ENCODE peak calls at places on chromosomes 12 and 14, in five cellular contexts. F is fibroblast of lung, Q is A549, D is PC-3, K is HCT116. W is an unnamed sample.

GRCh38 chr12:58034311-58034710 is 92.9 kb downstream of the ATP23 start:
- DNase-seq in F (peak), Q (no peak), D (peak), K (no peak), W (no peak)

GRCh38 chr12:132723764-132724140 is 13.1 kb downstream of the PGAM5 start:
- DNase-seq in F (peak), Q (no peak), D (no peak), K (no peak), W (no peak)

GRCh38 chr12:99549651-99550050 is 97.9 kb upstream of the GARIN6 start:
- DNase-seq in F (no peak), Q (no peak), D (no peak), K (no peak), W (no peak)

GRCh38 chr12:22477166-22477893 is 67.0 kb downstream of the C2CD5 start:
- DNase-seq in F (peak), Q (no peak), D (no peak), K (no peak), W (no peak)

GRCh38 chr14:31307618-31308017 is 100.0 kb upstream of the HECTD1 start:
- DNase-seq in F (no peak), Q (no peak), D (no peak), K (no peak), W (no peak)

GRCh38 chr12:98085360-98085759 is 430.0 kb upstream of the TMPO start:
- DNase-seq in F (peak), Q (no peak), D (no peak), K (no peak), W (peak)

GRCh38 chr12:122081108-122081696 is 2.6 kb downstream of the MLXIP start:
- DNase-seq in F (peak), Q (no peak), D (peak), K (no peak), W (peak)

GRCh38 chr14:65164825-65165135 is 62.5 kb upstream of the MAX start:
- DNase-seq in F (no peak), Q (no peak), D (no peak), K (no peak), W (no peak)

GRCh38 chr14:59398841-59399240 is 66.3 kb downstream of the GPR135 start:
- DNase-seq in F (no peak), Q (no peak), D (no peak), K (no peak), W (no peak)

GRCh38 chr12:51484119-51484518 is 59.5 kb downstream of the SLC4A8 start:
- DNase-seq in F (no peak), Q (no peak), D (no peak), K (no peak), W (no peak)

GRCh38 chr12:22709292-22709691 is 84.3 kb downstream of the ETNK1 start:
- DNase-seq in F (no peak), Q (peak), D (peak), K (peak), W (peak)

GRCh38 chr14:106694638-106695393 is 1168.4 kb downstream of the TMEM121 start:
- DNase-seq in F (no peak), Q (no peak), D (no peak), K (no peak), W (peak)

GRCh38 chr12:104792570-104792969 is 165.5 kb downstream of the SLC41A2 start:
- DNase-seq in F (peak), Q (peak), D (peak), K (peak), W (no peak)

GRCh38 chr12:53942467-53942997 is 3.9 kb downstream of the HOXC13 start:
- DNase-seq in F (no peak), Q (no peak), D (no peak), K (no peak), W (no peak)

GRCh38 chr12:45286621-45287020 is 70.7 kb downstream of the ANO6 start:
- DNase-seq in F (no peak), Q (no peak), D (no peak), K (no peak), W (no peak)

GRCh38 chr12:93759512-93760081 is 82.4 kb downstream of the CRADD start:
- DNase-seq in F (no peak), Q (no peak), D (no peak), K (no peak), W (no peak)

GRCh38 chr14:54555651-54556050 is 11.3 kb upstream of the SAMD4A start:
- DNase-seq in F (no peak), Q (peak), D (peak), K (no peak), W (no peak)

GRCh38 chr14:51614707-51615106 is 37.0 kb upstream of the FRMD6 start:
- DNase-seq in F (peak), Q (no peak), D (no peak), K (no peak), W (peak)

GRCh38 chr12:52646613-52647012 is 5.4 kb downstream of the KRT2 start:
- DNase-seq in F (no peak), Q (no peak), D (no peak), K (no peak), W (no peak)

GRCh38 chr12:14431990-14432389 is 66.5 kb downstream of the ATF7IP start:
- DNase-seq in F (no peak), Q (no peak), D (no peak), K (no peak), W (no peak)

GRCh38 chr12:14416658-14417057 is 51.2 kb downstream of the ATF7IP start:
- DNase-seq in F (peak), Q (no peak), D (peak), K (no peak), W (peak)

GRCh38 chr12:2295941-2296461 is 243.2 kb downstream of the CACNA1C start:
- DNase-seq in F (peak), Q (no peak), D (no peak), K (no peak), W (no peak)

GRCh38 chr14:67928375-67928774 is 108.8 kb downstream of the RAD51B start:
- DNase-seq in F (no peak), Q (no peak), D (no peak), K (no peak), W (no peak)

GRCh38 chr12:101305226-101305779 is 25.4 kb downstream of the UTP20 start:
- DNase-seq in F (no peak), Q (no peak), D (no peak), K (no peak), W (no peak)

GRCh38 chr12:30146561-30146960 is 362.8 kb upstream of the TMTC1 start:
- DNase-seq in F (no peak), Q (no peak), D (no peak), K (no peak), W (no peak)

GRCh38 chr12:123113038-123113437 is 37.9 kb downstream of the PITPNM2 start:
- DNase-seq in F (no peak), Q (no peak), D (no peak), K (no peak), W (no peak)

GRCh38 chr14:57317248-57317833 is 48.6 kb downstream of the AP5M1 start:
- DNase-seq in F (peak), Q (peak), D (peak), K (peak), W (peak)

GRCh38 chr12:70571029-70571428 is 66.2 kb downstream of the PTPRB start:
- DNase-seq in F (no peak), Q (no peak), D (no peak), K (no peak), W (no peak)

GRCh38 chr12:116123511-116124258 is 153.8 kb downstream of the MED13L start:
- DNase-seq in F (peak), Q (no peak), D (peak), K (no peak), W (no peak)

GRCh38 chr12:103864710-103865109 is 23.7 kb upstream of the NT5DC3 start:
- DNase-seq in F (no peak), Q (no peak), D (no peak), K (no peak), W (no peak)

GRCh38 chr12:120965125-120965524 is 13.2 kb upstream of the HNF1A start:
- DNase-seq in F (no peak), Q (no peak), D (no peak), K (no peak), W (no peak)

GRCh38 chr14:35378638-35379568 is 25.6 kb downstream of the NFKBIA start:
- DNase-seq in F (peak), Q (no peak), D (no peak), K (no peak), W (no peak)

GRCh38 chr14:77040309-77040994 is 11.9 kb upstream of the IRF2BPL start:
- DNase-seq in F (peak), Q (peak), D (peak), K (peak), W (peak)

GRCh38 chr12:6828671-6829531 is 694 bp downstream of the P3H3 start:
- DNase-seq in F (peak), Q (no peak), D (no peak), K (no peak), W (no peak)

GRCh38 chr14:85764809-85765208 is 234.9 kb downstream of the FLRT2 start:
- DNase-seq in F (peak), Q (no peak), D (peak), K (no peak), W (no peak)

GRCh38 chr14:105914738-105915385 is 388.5 kb downstream of the TMEM121 start:
- DNase-seq in F (no peak), Q (no peak), D (no peak), K (no peak), W (no peak)

GRCh38 chr12:2693204-2693860 is 101.4 kb upstream of the FKBP4 start:
- DNase-seq in F (no peak), Q (no peak), D (no peak), K (peak), W (no peak)

GRCh38 chr12:49599961-49600360 is 5.5 kb downstream of the FAM186B start:
- DNase-seq in F (no peak), Q (no peak), D (no peak), K (no peak), W (no peak)

GRCh38 chr14:73829526-73830431 is 21.9 kb upstream of the PTGR2 start:
- DNase-seq in F (peak), Q (no peak), D (peak), K (no peak), W (no peak)

GRCh38 chr12:28162697-28163096 is 27.6 kb upstream of the CCDC91 start:
- DNase-seq in F (no peak), Q (no peak), D (no peak), K (no peak), W (no peak)

DNA sequence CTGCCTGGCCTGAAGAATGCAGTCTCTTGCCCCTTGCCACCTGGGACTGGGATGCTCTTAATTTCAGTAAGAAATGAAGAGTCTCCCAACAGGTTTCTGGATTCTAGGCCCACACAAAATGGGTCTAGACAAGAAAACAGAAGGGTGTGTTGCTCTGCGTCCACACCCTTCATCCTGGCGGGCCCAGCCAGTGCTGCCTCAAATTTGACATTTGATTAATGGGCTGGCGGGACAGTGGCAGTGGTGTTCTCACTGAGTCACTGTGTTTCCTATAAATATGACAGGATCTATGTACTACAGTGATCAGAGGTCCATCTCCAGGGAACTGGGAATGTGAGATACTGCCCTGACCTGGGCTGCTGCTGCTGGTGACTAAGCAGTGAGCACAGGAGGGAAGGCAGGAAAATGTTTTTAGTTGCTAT is 6.5 kb downstream of the TMEM253 start:
- DNase-seq in F (peak), Q (no peak), D (peak), K (peak), W (no peak)
- H3K4me2 ChIP-seq in F (no peak), Q (peak), D (no peak), K (peak), W (no peak)

DNA sequence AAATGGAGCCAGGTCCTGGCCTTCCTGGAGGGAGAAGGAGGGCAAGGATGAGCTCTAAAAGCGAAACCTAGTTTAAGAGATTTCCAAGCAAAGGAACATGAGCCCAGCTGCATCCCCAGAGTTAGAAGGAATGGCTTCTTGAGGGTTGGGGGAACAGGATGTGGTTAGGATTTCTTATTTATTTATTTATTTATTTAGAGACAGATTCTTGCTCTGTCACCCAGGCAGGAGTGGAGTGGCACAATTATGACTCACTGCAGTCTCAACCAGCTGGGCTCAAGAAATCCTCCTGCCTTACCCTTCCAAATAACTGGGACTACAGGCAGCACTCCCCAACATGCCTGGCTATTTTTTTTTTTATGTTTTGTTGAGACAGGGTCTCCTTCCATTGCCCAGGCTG is 25.3 kb upstream of the TMEM106C start:
- DNase-seq in F (peak), Q (no peak), D (peak), K (no peak), W (no peak)
- H3K4me2 ChIP-seq in F (peak), Q (no peak), D (peak), K (no peak), W (no peak)

GRCh38 chr14:91817566-91818325 is 49.6 kb downstream of the TC2N start:
- DNase-seq in F (no peak), Q (no peak), D (no peak), K (no peak), W (no peak)

GRCh38 chr14:91810699-91811098 is 56.6 kb downstream of the TC2N start:
- DNase-seq in F (no peak), Q (no peak), D (no peak), K (no peak), W (no peak)

DNA sequence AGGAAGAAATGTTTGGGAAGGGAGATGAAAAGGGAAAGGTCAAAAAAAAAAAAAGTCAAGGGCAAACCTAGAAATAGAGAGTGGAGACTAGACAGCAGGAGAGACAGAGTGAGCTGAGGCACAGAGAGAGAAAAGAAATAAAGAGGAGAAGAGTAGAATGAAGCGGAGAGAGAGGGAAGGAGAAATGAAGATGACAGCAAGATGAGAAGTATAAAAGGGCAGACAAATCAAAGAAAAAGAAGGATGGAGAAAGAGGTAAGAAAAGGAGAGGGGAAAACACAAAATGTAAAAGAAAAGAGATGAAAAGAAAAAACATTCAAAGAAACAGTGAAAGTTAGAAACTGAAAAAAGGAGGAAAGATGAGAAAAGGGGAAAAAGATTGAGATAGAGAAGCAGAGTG is 53.0 kb downstream of the TC2N start:
- DNase-seq in F (no peak), Q (no peak), D (no peak), K (no peak), W (no peak)
- H3K4me2 ChIP-seq in F (no peak), Q (no peak), D (no peak), K (no peak), W (no peak)

DNA sequence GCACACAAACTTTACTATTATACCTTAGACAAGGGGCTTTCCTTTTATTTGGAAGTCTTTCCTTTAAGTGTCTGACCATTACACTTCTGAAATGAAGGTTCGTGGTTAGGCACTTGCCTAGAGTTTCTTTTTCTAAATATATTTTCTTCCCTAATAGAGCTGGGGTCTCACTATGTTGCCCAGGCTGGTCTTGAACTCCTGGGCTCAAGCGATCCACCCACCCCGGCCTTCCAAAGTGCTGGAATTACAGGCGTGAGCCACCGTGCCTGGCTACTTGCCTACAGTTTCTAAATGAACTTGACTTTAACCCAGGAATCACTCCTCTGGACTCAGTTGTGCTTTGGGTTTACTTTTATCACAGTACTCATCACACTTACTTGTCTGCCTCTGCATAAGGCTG is 57.6 kb downstream of the PEBP1 start:
- DNase-seq in F (no peak), Q (no peak), D (no peak), K (no peak), W (no peak)
- H3K4me2 ChIP-seq in F (no peak), Q (no peak), D (no peak), K (no peak), W (no peak)

GRCh38 chr12:106673151-106673550 is 90.3 kb downstream of the RFX4 start:
- DNase-seq in F (no peak), Q (no peak), D (no peak), K (no peak), W (no peak)
- H3K4me2 ChIP-seq in F (no peak), Q (no peak), D (no peak), K (no peak), W (no peak)

GRCh38 chr12:106814649-106815048 is 40.2 kb downstream of the RIC8B start:
- DNase-seq in F (peak), Q (no peak), D (no peak), K (no peak), W (no peak)
- H3K4me2 ChIP-seq in F (no peak), Q (no peak), D (no peak), K (no peak), W (no peak)

DNA sequence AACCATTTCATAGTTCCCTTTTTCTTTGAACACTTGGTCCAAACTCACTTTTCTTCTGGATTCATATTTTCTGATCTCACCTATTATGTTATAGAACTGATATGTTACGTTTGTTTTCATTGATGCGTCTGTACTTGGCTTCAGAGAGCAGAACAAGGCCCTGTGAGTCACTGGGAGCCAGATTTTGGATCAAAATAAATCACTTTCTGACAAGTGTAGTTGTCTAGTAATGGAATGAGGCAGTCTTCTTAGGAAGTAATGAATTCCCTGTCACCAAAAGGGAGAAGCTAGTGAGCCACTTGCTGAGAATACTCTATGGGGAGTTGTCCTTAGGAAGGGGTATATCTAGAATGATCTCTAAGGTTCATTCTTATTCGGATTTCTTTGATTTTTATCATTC is 10.2 kb downstream of the BICD1 start:
- DNase-seq in F (peak), Q (no peak), D (peak), K (no peak), W (no peak)
- H3K4me2 ChIP-seq in F (peak), Q (peak), D (peak), K (peak), W (no peak)

DNA sequence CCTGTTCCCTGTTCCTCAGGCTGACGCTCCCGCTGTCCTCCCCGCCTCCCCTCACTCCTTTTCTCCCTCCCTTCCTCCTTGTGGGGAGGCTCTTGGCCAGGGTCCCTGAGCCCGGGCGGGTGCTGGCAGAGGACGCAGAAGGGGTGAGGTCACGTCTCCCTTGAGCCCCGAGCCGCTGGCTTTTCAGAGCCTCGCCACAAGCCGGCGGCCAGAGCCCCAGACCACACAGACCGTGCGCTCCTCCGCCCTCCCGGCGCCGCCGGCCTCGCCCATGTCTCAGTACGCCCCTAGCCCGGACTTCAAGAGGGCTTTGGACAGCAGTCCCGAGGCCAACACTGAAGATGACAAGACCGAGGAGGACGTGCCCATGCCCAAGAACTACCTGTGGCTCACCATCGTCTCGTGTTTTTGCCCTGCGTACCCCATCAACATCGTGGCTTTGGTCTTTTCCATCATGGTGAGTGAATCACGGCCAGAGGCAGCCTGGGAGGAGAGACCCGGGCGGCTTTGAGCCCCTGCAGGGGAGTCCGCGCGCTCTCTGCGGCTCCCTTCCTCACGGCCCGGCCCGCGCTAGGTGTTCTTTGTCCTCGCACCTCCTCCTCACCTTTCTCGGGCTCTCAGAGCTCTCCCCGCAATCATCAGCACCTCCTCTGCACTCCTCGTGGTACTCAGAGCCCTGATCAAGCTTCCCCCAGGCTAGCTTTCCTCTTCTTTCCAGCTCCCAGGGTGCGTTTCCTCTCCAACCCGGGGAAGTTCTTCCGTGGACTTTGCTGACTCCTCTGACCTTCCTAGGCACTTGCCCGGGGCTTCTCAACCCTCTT is at the start of gene TMEM233:
- DNase-seq in F (peak), Q (no peak), D (no peak), K (no peak), W (no peak)
- H3K4me2 ChIP-seq in F (no peak), Q (peak), D (no peak), K (no peak), W (no peak)

W was measured in MM.1S.